ENCODE peak calls at places on chromosomes 1 and 21, in eight cellular contexts. I is tibial artery, W is fibroblast of pulmonary artery, V is progenitor cell of endocrine pancreas, L is stomach, Y is left lung, F is AG10803, O is OCI-LY7. J is an unnamed sample.

GRCh38 chr1:112817555-112818373 is 102.6 kb upstream of the PPM1J start:
- DNase-seq in I (no peak), W (no peak), V (no peak), L (no peak), Y (no peak), F (no peak), O (no peak), J (no peak)

GRCh38 chr1:158999301-159000069 is 10.2 kb upstream of the IFI16 start:
- DNase-seq in I (peak), W (peak), V (no peak), L (no peak), Y (no peak), F (peak), O (no peak), J (peak)

GRCh38 chr1:232207089-232207723 is 422.7 kb downstream of the SIPA1L2 start:
- DNase-seq in I (no peak), W (no peak), V (no peak), L (no peak), Y (no peak), F (no peak), O (no peak), J (no peak)

GRCh38 chr1:25900209-25900608 is 6.0 kb downstream of the STMN1 start:
- DNase-seq in I (no peak), W (no peak), V (no peak), L (no peak), Y (no peak), F (no peak), O (no peak), J (no peak)

GRCh38 chr21:15000076-15000475 is 64.7 kb downstream of the NRIP1 start:
- DNase-seq in I (no peak), W (peak), V (no peak), L (no peak), Y (no peak), F (peak), O (no peak), J (peak)

GRCh38 chr1:218699411-218699810 is 354.3 kb downstream of the TGFB2 start:
- DNase-seq in I (no peak), W (peak), V (no peak), L (no peak), Y (no peak), F (no peak), O (no peak), J (no peak)

GRCh38 chr1:110209715-110210603 is at the start of gene KCNC4:
- DNase-seq in I (peak), W (peak), V (peak), L (peak), Y (peak), F (peak), O (peak), J (peak)

GRCh38 chr1:154798645-154799044 is 71.4 kb downstream of the KCNN3 start:
- DNase-seq in I (no peak), W (no peak), V (no peak), L (no peak), Y (no peak), F (no peak), O (no peak), J (no peak)

GRCh38 chr21:46603228-46603627 is 1.7 kb downstream of the S100B start:
- DNase-seq in I (no peak), W (no peak), V (no peak), L (no peak), Y (no peak), F (no peak), O (no peak), J (no peak)

GRCh38 chr1:232211149-232211548 is 418.8 kb downstream of the SIPA1L2 start:
- DNase-seq in I (no peak), W (no peak), V (no peak), L (no peak), Y (no peak), F (no peak), O (peak), J (no peak)

GRCh38 chr1:160705176-160705745 is 6.4 kb downstream of the CD48 start:
- DNase-seq in I (no peak), W (no peak), V (no peak), L (no peak), Y (no peak), F (no peak), O (no peak), J (no peak)

GRCh38 chr1:203090667-203091320 is 5.0 kb upstream of the MYOG start:
- DNase-seq in I (no peak), W (no peak), V (no peak), L (peak), Y (no peak), F (no peak), O (no peak), J (no peak)

GRCh38 chr21:44836666-44837471 is 19.0 kb upstream of the SUMO3 start:
- DNase-seq in I (peak), W (peak), V (no peak), L (no peak), Y (no peak), F (peak), O (no peak), J (peak)

GRCh38 chr1:168348146-168348709 is 67.6 kb downstream of the TBX19 start:
- DNase-seq in I (no peak), W (no peak), V (no peak), L (no peak), Y (no peak), F (no peak), O (no peak), J (peak)

GRCh38 chr21:25441835-25442234 is 165.4 kb downstream of the MRPL39 start:
- DNase-seq in I (no peak), W (no peak), V (no peak), L (no peak), Y (no peak), F (no peak), O (no peak), J (no peak)

GRCh38 chr1:229190057-229190590 is 80.8 kb upstream of the RAB4A start:
- DNase-seq in I (no peak), W (no peak), V (no peak), L (no peak), Y (no peak), F (peak), O (no peak), J (peak)

GRCh38 chr1:54053745-54054437 is 483 bp downstream of the TCEANC2 start:
- DNase-seq in I (no peak), W (peak), V (no peak), L (no peak), Y (no peak), F (peak), O (no peak), J (peak)

GRCh38 chr1:155322571-155322952 is 1.9 kb downstream of the RUSC1 start:
- DNase-seq in I (no peak), W (peak), V (no peak), L (no peak), Y (peak), F (no peak), O (peak), J (peak)

GRCh38 chr1:201020647-201021332 is 2.7 kb downstream of the KIF21B start:
- DNase-seq in I (no peak), W (peak), V (no peak), L (no peak), Y (no peak), F (no peak), O (peak), J (no peak)

GRCh38 chr21:17441370-17441769 is 71.5 kb upstream of the CXADR start:
- DNase-seq in I (no peak), W (peak), V (no peak), L (peak), Y (no peak), F (no peak), O (no peak), J (peak)

GRCh38 chr1:67679691-67680090 is 5.3 kb upstream of the GADD45A start:
- DNase-seq in I (no peak), W (no peak), V (no peak), L (no peak), Y (no peak), F (peak), O (no peak), J (peak)

GRCh38 chr1:39087109-39087834 is 61.1 kb downstream of the NDUFS5 start:
- DNase-seq in I (no peak), W (peak), V (no peak), L (no peak), Y (no peak), F (peak), O (no peak), J (peak)

GRCh38 chr1:149936076-149936991 is at the start of gene MTMR11:
- DNase-seq in I (peak), W (peak), V (no peak), L (peak), Y (no peak), F (no peak), O (no peak), J (peak)

GRCh38 chr1:53725238-53725689 is 13.7 kb downstream of the GLIS1 start:
- DNase-seq in I (no peak), W (no peak), V (no peak), L (no peak), Y (no peak), F (no peak), O (no peak), J (no peak)

GRCh38 chr1:82775402-82776000 is 974.8 kb downstream of the ADGRL2 start:
- DNase-seq in I (no peak), W (peak), V (no peak), L (no peak), Y (peak), F (peak), O (peak), J (peak)

GRCh38 chr1:24925082-24925779 is 4.8 kb downstream of the RUNX3 start:
- DNase-seq in I (no peak), W (no peak), V (no peak), L (no peak), Y (no peak), F (no peak), O (no peak), J (no peak)

GRCh38 chr1:68111804-68112436 is 61.5 kb upstream of the DIRAS3 start:
- DNase-seq in I (peak), W (peak), V (no peak), L (peak), Y (no peak), F (peak), O (no peak), J (peak)

GRCh38 chr1:223622132-223622842 is 43.2 kb downstream of the CAPN8 start:
- DNase-seq in I (peak), W (no peak), V (peak), L (no peak), Y (no peak), F (no peak), O (no peak), J (no peak)

GRCh38 chr1:214983126-214983869 is 99.2 kb upstream of the KCNK2 start:
- DNase-seq in I (no peak), W (peak), V (no peak), L (no peak), Y (no peak), F (peak), O (no peak), J (peak)

GRCh38 chr1:26996024-26996423 is 2.5 kb downstream of the TRNP1 start:
- DNase-seq in I (no peak), W (peak), V (no peak), L (no peak), Y (no peak), F (peak), O (no peak), J (peak)

GRCh38 chr1:50371749-50372148 is 51.5 kb downstream of the DMRTA2 start:
- DNase-seq in I (no peak), W (no peak), V (no peak), L (no peak), Y (no peak), F (peak), O (no peak), J (no peak)

GRCh38 chr1:245129811-245130210 is 25.0 kb upstream of the KIF26B start:
- DNase-seq in I (peak), W (peak), V (no peak), L (no peak), Y (no peak), F (peak), O (no peak), J (peak)

GRCh38 chr1:68166348-68166747 is 66.0 kb downstream of the WLS start:
- DNase-seq in I (no peak), W (no peak), V (no peak), L (no peak), Y (no peak), F (no peak), O (no peak), J (no peak)

GRCh38 chr1:63758805-63759204 is 15.0 kb upstream of the ROR1 start:
- DNase-seq in I (no peak), W (no peak), V (no peak), L (peak), Y (no peak), F (no peak), O (no peak), J (no peak)

GRCh38 chr21:32371913-32372314 is 20.9 kb downstream of the URB1 start:
- DNase-seq in I (no peak), W (peak), V (no peak), L (peak), Y (no peak), F (peak), O (no peak), J (peak)

GRCh38 chr1:119674835-119675289 is 26.8 kb upstream of the ZNF697 start:
- DNase-seq in I (no peak), W (peak), V (no peak), L (peak), Y (no peak), F (peak), O (no peak), J (peak)
- TF ChIP-seq CTCF in I (no peak), W (no peak), V (no peak), L (no peak), Y (peak), F (peak), O (no peak), J (no peak)

GRCh38 chr1:99808391-99809115 is 41.6 kb upstream of the AGL start:
- DNase-seq in I (no peak), W (peak), V (no peak), L (no peak), Y (no peak), F (peak), O (peak), J (peak)
- TF ChIP-seq CTCF in I (peak), W (peak), V (peak), L (peak), Y (peak), F (peak), O (peak), J (peak)

GRCh38 chr1:169507413-169507812 is 21.7 kb upstream of the SLC19A2 start:
- DNase-seq in I (no peak), W (no peak), V (no peak), L (no peak), Y (no peak), F (no peak), O (no peak), J (no peak)

GRCh38 chr1:169508432-169509338 is 22.9 kb upstream of the SLC19A2 start:
- DNase-seq in I (no peak), W (no peak), V (no peak), L (no peak), Y (no peak), F (no peak), O (no peak), J (peak)

GRCh38 chr1:169511339-169512028 is 25.7 kb upstream of the SLC19A2 start:
- DNase-seq in I (peak), W (peak), V (no peak), L (no peak), Y (no peak), F (peak), O (no peak), J (peak)

GRCh38 chr1:169510060-169510459 is 24.3 kb upstream of the SLC19A2 start:
- DNase-seq in I (no peak), W (no peak), V (no peak), L (no peak), Y (no peak), F (no peak), O (no peak), J (no peak)

GRCh38 chr1:169509354-169509753 is 23.6 kb upstream of the SLC19A2 start:
- DNase-seq in I (no peak), W (no peak), V (no peak), L (no peak), Y (no peak), F (no peak), O (no peak), J (peak)
- TF ChIP-seq CTCF in I (no peak), W (no peak), V (no peak), L (peak), Y (no peak), F (no peak), O (peak), J (no peak)

GRCh38 chr1:153742411-153743142 is 14.7 kb downstream of the INTS3 start:
- DNase-seq in I (no peak), W (peak), V (no peak), L (no peak), Y (no peak), F (peak), O (no peak), J (peak)
- TF ChIP-seq CTCF in I (no peak), W (no peak), V (no peak), L (no peak), Y (no peak), F (no peak), O (no peak), J (no peak)

J was measured in fibroblast of mammary gland.